ENCODE peak calls at places on chromosomes 16 and 17, in five cellular contexts. I is tibial nerve, A is transverse colon, R is heart left ventricle, X is prostate gland. O is an unnamed sample.

GRCh38 chr16:69138608-69139007 is 6.2 kb downstream of the UTP4 start:
- DNase-seq in A (no peak), R (no peak), I (no peak), X (no peak), O (no peak)

GRCh38 chr17:32350662-32351418 is 883 bp downstream of the ZNF207 start:
- DNase-seq in I (no peak), X (no peak), R (no peak), A (peak; percentile 33), O (no peak)

GRCh38 chr17:41784207-41784744 is 2.2 kb downstream of the JUP start:
- DNase-seq in I (no peak), A (peak; percentile 52), R (no peak), X (peak; percentile 53), O (no peak)

GRCh38 chr16:2194852-2195315 is 1.5 kb downstream of the CASKIN1 start:
- DNase-seq in X (peak; percentile 48), I (no peak), A (peak; percentile 67), R (no peak), O (no peak)

GRCh38 chr16:89314357-89314756 is 96.9 kb downstream of the ZNF778 start:
- DNase-seq in X (no peak), I (no peak), A (no peak), R (no peak), O (no peak)

GRCh38 chr16:11183951-11184350 is 72.1 kb downstream of the SOCS1 start:
- DNase-seq in X (no peak), A (no peak), R (no peak), I (no peak), O (no peak)

GRCh38 chr16:9185396-9185795 is 94.0 kb downstream of the HAPSTR1 start:
- DNase-seq in I (no peak), R (no peak), X (no peak), A (no peak), O (no peak)

GRCh38 chr16:19086322-19087199 is 19.1 kb downstream of the COQ7 start:
- DNase-seq in R (peak; percentile 94), I (peak; percentile 70), X (peak; percentile 81), A (peak; percentile 90), O (peak; percentile 96)

GRCh38 chr16:13338044-13338443 is 436.6 kb downstream of the SHISA9 start:
- DNase-seq in A (no peak), I (no peak), R (no peak), X (no peak), O (no peak)

GRCh38 chr16:4463522-4464163 is 10.8 kb downstream of the NMRAL1 start:
- DNase-seq in X (no peak), A (no peak), I (no peak), R (no peak), O (no peak)

GRCh38 chr16:79261461-79261860 is 339.1 kb downstream of the MAF start:
- DNase-seq in X (no peak), A (peak; percentile 52), R (peak; percentile 80), I (peak; percentile 24), O (peak; percentile 80)

GRCh38 chr16:56372013-56372634 is 53.2 kb downstream of the AMFR start:
- DNase-seq in A (no peak), I (no peak), X (no peak), R (no peak), O (no peak)

GRCh38 chr16:81440888-81441663 is 3.5 kb upstream of the CMIP start:
- DNase-seq in I (no peak), A (no peak), X (no peak), R (no peak), O (no peak)

GRCh38 chr17:65573283-65573603 is 11.8 kb upstream of the AXIN2 start:
- DNase-seq in I (no peak), X (no peak), A (no peak), R (no peak), O (no peak)

GRCh38 chr17:80101160-80101945 is at the start of gene GAA:
- DNase-seq in I (peak; percentile 69), A (peak; percentile 88), X (peak; percentile 77), R (peak; percentile 96), O (peak; percentile 97)
- TF ChIP-seq POLR2A in I (peak; percentile 56), A (no peak), X (peak; percentile 66), R (no peak), O (no peak)

GRCh38 chr17:17921192-17922082 is 50.8 kb downstream of the TOM1L2 start:
- DNase-seq in A (no peak), X (no peak), I (no peak), R (no peak), O (no peak)
- H3K4me1 ChIP-seq in A (peaks cover 43% of the 10 kb centered on the region), X (peaks cover 8% of the 10 kb centered on the region), I (peaks cover 82% of the 10 kb centered on the region), R (peaks cover 64% of the 10 kb centered on the region), O (peaks cover 3% of the 10 kb centered on the region)

GRCh38 chr17:37609170-37610040 is at the start of gene SYNRG:
- DNase-seq in I (peak; percentile 85), R (peak; percentile 97), X (peak; percentile 94), A (peak; percentile 95), O (peak; percentile 99)
- TF ChIP-seq CTCF in I (no peak), R (peak; percentile 38), X (peak; percentile 10), A (peak; percentile 25), O (peak; percentile 63)

DNA sequence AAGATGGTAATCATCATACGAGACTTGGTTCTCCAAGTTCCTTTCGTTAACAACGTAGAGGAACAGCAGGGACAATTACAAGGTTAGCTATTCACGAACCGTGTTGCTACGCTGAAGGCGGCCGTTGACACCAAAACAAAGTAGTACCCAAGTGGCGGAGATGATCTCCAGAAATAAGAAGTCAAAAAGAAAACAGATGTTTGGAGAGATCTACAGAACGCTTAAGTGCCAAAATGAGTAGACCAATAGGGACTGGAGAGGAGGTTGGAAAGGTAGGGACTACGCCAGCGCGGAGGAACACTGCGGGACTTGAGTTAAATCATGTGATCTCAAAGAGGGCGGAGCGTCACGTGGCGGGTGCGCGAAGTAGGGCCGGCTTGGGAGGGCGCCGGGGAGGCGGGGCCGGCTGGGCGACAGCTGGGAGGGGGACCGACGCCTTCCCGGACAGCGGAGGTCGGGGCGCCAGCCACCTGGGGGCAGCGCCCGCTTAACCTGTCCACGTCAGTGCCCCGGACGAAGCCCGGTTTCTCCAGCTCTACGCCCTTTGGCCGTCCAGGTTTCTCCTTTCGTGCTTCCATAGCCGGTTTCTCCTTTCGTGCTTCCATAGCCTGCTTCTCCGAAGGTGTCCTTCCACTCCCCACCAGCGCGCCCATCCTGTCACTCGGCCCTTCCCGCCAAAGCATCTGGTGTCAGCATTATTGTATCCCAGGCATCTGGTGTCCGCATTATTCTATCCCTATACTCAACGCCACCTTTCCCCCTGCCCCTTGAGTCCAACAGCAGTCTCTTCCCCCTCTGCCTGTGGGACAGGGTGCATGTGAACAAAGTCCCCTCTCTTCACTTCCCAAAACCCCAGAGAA is 698 bp upstream of the GABARAP start:
- DNase-seq in R (peak; percentile 98), X (peak; percentile 95), A (peak; percentile 97), I (peak; percentile 96), O (peak; percentile 97)
- TF ChIP-seq POLR2A in R (no peak), X (peak; percentile 85), A (peak; percentile 79), I (peak; percentile 20), O (no peak)

DNA sequence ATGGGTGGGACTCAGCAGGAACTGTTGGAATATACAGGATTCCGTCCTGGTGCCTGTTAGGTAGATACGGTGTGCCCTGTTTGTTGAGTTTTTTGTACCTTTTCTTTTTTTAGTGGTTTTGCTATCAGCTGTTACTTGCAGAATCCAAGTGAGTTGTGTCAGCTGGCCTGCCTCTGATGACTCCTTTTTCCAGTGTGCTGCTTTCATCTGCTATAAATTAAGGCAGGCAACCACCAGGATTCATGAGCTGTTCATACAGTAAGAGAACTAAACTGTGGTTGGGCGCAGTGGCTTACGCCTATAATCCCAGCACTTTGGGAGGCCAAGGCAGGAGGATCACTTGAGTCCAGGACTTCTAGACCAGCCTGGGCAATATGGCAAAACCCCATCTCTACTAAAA is 79.9 kb downstream of the WNT3 start:
- DNase-seq in X (no peak), I (no peak), A (no peak), R (no peak), O (no peak)
- H3K4me1 ChIP-seq in X (no peaks in the 10 kb centered on the region), I (no peaks in the 10 kb centered on the region), A (no peaks in the 10 kb centered on the region), R (peaks cover 10% of the 10 kb centered on the region), O (peaks cover 25% of the 10 kb centered on the region)

GRCh38 chr17:50865060-50865867 is 890 bp downstream of the TOB1 start:
- DNase-seq in X (peak; percentile 60), I (no peak), R (peak; percentile 83), A (peak; percentile 53), O (peak; percentile 92)

GRCh38 chr17:50865868-50866260 is 290 bp downstream of the TOB1 start:
- DNase-seq in A (no peak), R (no peak), I (no peak), X (no peak), O (no peak)

GRCh38 chr17:50863221-50863843 is 2.8 kb downstream of the TOB1 start:
- DNase-seq in R (no peak), I (no peak), A (peak; percentile 71), X (peak; percentile 57), O (no peak)

GRCh38 chr17:50863931-50864330 is 2.2 kb downstream of the TOB1 start:
- DNase-seq in R (no peak), I (no peak), X (no peak), A (no peak), O (no peak)

GRCh38 chr17:50864747-50865059 is 1.5 kb downstream of the TOB1 start:
- DNase-seq in R (no peak), A (no peak), I (no peak), X (no peak), O (no peak)
- TF ChIP-seq CTCF in R (no peak), A (peak; percentile 11), I (no peak), X (no peak), O (no peak)

DNA sequence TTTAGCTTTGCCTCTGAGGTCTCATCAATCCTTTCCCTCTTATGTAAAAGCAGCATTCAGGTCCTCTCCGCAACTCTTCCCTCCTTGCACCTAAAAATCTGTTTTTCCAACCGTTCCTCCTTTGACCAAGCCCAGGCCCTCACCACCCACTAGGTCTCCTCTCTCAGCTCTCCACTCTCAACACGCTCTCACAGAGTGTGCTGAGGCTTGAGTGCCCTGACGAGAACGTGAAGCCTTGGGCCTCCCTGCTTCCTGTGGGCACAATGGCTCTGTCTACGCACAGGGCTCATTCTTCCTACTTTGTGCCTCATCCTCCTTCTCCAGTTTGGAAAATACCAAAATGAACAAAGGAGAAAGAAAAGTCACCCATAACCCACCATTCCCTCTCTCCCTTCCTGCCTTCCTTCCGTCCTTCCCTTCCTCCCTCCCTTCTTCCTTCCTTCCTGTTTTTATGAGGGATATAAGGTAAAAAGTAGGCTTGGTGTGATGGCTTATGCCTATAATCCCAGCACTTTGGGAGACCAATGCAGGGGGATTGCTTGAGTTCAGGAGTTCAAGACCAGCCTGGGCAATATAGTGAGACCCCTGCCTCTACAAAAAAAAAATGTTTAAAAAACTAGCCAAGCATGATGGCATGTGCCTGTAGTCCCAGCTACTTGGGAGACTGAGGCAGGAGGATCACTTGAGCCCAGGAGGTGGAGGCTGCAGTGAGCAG is 31.3 kb upstream of the SLC39A11 start:
- DNase-seq in A (no peak), I (no peak), R (no peak), X (no peak), O (no peak)
- TF ChIP-seq POLR2A in A (no peak), I (no peak), R (no peak), X (no peak), O (no peak)

GRCh38 chr17:5541610-5542202 is 42.6 kb downstream of the NLRP1 start:
- DNase-seq in A (no peak), R (no peak), I (no peak), X (no peak), O (no peak)
- H3K4me1 ChIP-seq in A (no peaks in the 10 kb centered on the region), R (no peaks in the 10 kb centered on the region), I (no peaks in the 10 kb centered on the region), X (no peaks in the 10 kb centered on the region), O (no peaks in the 10 kb centered on the region)

DNA sequence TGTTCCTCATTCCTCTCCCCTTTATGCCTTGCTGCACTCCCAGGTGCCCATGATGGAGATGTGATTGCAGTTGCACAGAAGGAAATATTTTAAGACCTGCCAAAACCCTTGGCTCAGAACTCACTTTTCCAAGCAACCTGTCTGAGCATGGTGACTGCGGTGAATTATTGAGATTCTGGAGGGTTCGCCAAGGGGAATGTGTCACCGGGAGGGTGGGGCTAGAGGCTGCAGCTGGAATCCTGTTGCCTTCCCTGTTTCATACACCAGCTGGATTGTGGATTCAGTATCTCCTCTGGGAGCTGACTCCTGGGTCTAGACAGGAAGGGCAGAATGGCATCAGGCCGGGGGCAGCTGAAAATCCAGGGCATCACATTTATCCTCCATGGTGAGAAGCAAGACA is 527.2 kb downstream of the TMEM114 start:
- DNase-seq in X (no peak), I (no peak), R (no peak), A (no peak), O (no peak)
- TF ChIP-seq CTCF in X (no peak), I (no peak), R (no peak), A (no peak), O (no peak)